ENCODE peak calls at places on chromosomes 4 and X, in six cellular contexts. V is stomach, J is fibroblast of lung, S is epithelial cell of esophagus, A is RWPE1, L is progenitor cell of endocrine pancreas. Z is an unnamed sample.

GRCh38 chrX:55159556-55159955 is 60.6 kb upstream of the PAGE5 start:
- DNase-seq in V (no peak), J (no peak), S (no peak), A (no peak), L (no peak), Z (no peak)

GRCh38 chrX:67596839-67597790 is 53.3 kb downstream of the AR start:
- DNase-seq in V (no peak), J (no peak), S (no peak), A (no peak), L (no peak), Z (no peak)

GRCh38 chrX:48966796-48967579 is 4.7 kb downstream of the KCND1 start:
- DNase-seq in V (no peak), J (peak), S (no peak), A (no peak), L (no peak), Z (no peak)

GRCh38 chr4:22190855-22191254 is 242.3 kb upstream of the KCNIP4 start:
- DNase-seq in V (no peak), J (peak), S (peak), A (peak), L (no peak), Z (peak)

GRCh38 chrX:154649864-154650510 is 3.4 kb downstream of the CTAG2 start:
- DNase-seq in V (no peak), J (no peak), S (no peak), A (no peak), L (no peak), Z (no peak)

GRCh38 chrX:34300871-34301270 is 168.8 kb upstream of the FAM47A start:
- DNase-seq in V (no peak), J (peak), S (peak), A (peak), L (peak), Z (peak)

GRCh38 chr4:4320951-4321714 is 31.1 kb downstream of the ZBTB49 start:
- DNase-seq in V (no peak), J (no peak), S (no peak), A (no peak), L (no peak), Z (no peak)

GRCh38 chr4:175091649-175092048 is 173.5 kb downstream of the ADAM29 start:
- DNase-seq in V (no peak), J (no peak), S (peak), A (no peak), L (no peak), Z (no peak)

GRCh38 chr4:138611017-138611416 is 368.9 kb upstream of the SLC7A11 start:
- DNase-seq in V (no peak), J (no peak), S (no peak), A (no peak), L (no peak), Z (no peak)

GRCh38 chrX:319579-320125 is 1.1 kb upstream of the GTPBP6 start:
- DNase-seq in V (no peak), J (no peak), S (no peak), A (no peak), L (no peak), Z (no peak)

GRCh38 chrX:317424-318067 is 1.1 kb downstream of the GTPBP6 start:
- DNase-seq in V (no peak), J (no peak), S (no peak), A (peak), L (no peak), Z (no peak)

GRCh38 chrX:320126-320783 is 1.7 kb upstream of the GTPBP6 start:
- DNase-seq in V (no peak), J (peak), S (peak), A (no peak), L (no peak), Z (peak)

GRCh38 chrX:318068-318738 is 393 bp downstream of the GTPBP6 start:
- DNase-seq in V (peak), J (peak), S (peak), A (peak), L (peak), Z (peak)

GRCh38 chrX:318739-319578 is at the start of gene GTPBP6:
- DNase-seq in V (peak), J (peak), S (peak), A (peak), L (peak), Z (peak)
- TF ChIP-seq CTCF in V (peak), J (peak), S (peak), A (peak), L (no peak), Z (peak)

DNA sequence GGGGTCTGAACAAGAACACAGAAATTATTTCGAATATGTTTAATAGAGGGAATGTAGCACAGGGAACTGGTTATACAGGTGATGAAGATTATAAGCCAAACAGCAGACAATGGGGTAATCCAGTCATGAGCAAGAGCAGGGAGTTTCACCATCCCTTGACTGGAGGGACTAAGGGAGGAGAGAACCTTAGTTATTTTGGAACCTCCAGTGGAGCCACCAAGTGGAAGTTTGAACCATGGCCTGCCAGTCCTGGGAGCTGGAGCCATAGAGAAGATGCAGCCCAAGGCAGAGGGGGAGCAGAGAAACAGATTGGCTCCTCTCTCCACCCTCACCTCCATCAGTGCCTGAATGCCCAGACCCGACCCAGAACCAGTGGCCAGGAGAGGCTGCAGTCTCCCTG is 264.6 kb upstream of the RASGEF1B start:
- DNase-seq in V (no peak), J (no peak), S (peak), A (no peak), L (no peak), Z (no peak)
- TF ChIP-seq CTCF in V (no peak), J (no peak), S (no peak), A (no peak), L (no peak), Z (no peak)

GRCh38 chrX:28589048-28589447 is 1.8 kb downstream of the IL1RAPL1 start:
- DNase-seq in V (no peak), J (no peak), S (no peak), A (no peak), L (no peak), Z (no peak)

GRCh38 chrX:28585767-28586166 is 1.5 kb upstream of the IL1RAPL1 start:
- DNase-seq in V (no peak), J (no peak), S (no peak), A (no peak), L (no peak), Z (no peak)

GRCh38 chrX:28586291-28586690 is 955 bp upstream of the IL1RAPL1 start:
- DNase-seq in V (no peak), J (peak), S (peak), A (no peak), L (no peak), Z (no peak)

GRCh38 chrX:28584025-28584424 is 3.2 kb upstream of the IL1RAPL1 start:
- DNase-seq in V (no peak), J (no peak), S (no peak), A (no peak), L (no peak), Z (no peak)

GRCh38 chrX:28586891-28587635 is at the start of gene IL1RAPL1:
- DNase-seq in V (no peak), J (peak), S (peak), A (peak), L (no peak), Z (peak)
- TF ChIP-seq CTCF in V (no peak), J (peak), S (peak), A (peak), L (peak), Z (no peak)

GRCh38 chr4:108130955-108131354 is 37.8 kb downstream of the LEF1 start:
- DNase-seq in V (no peak), J (no peak), S (no peak), A (no peak), L (no peak), Z (no peak)
- TF ChIP-seq CTCF in V (no peak), J (no peak), S (no peak), A (no peak), L (no peak), Z (no peak)